ENCODE peak calls at places on chromosomes 7 and 10, in five cellular contexts. W is H1, Z is K562, B is HepG2, P is GM12878. X is an unnamed sample.

GRCh38 chr10:115417585-115418265 is 324.6 kb downstream of the ATRNL1 start:
- DNase-seq in W (peak), Z (peak), B (peak), P (peak), X (peak)

GRCh38 chr7:25537678-25538375 is 309.5 kb upstream of the NPVF start:
- DNase-seq in W (no peak), Z (no peak), B (no peak), P (no peak), X (no peak)

GRCh38 chr7:148124477-148124876 is 466.1 kb upstream of the C7orf33 start:
- DNase-seq in W (no peak), Z (no peak), B (no peak), P (no peak), X (no peak)

GRCh38 chr7:132446265-132446664 is 130.0 kb downstream of the PLXNA4 start:
- DNase-seq in W (no peak), Z (no peak), B (no peak), P (no peak), X (no peak)

GRCh38 chr7:926061-927030 is 28.1 kb downstream of the ADAP1 start:
- DNase-seq in W (no peak), Z (no peak), B (peak), P (no peak), X (peak)

GRCh38 chr7:150982348-150982747 is 4.2 kb upstream of the KCNH2 start:
- DNase-seq in W (no peak), Z (no peak), B (no peak), P (no peak), X (no peak)

GRCh38 chr10:23063387-23064287 is 31.7 kb upstream of the MSRB2 start:
- DNase-seq in W (no peak), Z (peak), B (no peak), P (no peak), X (no peak)

GRCh38 chr7:158080899-158081445 is 506.7 kb downstream of the PTPRN2 start:
- DNase-seq in W (no peak), Z (no peak), B (no peak), P (no peak), X (no peak)

GRCh38 chr7:131011437-131011752 is 277.4 kb upstream of the KLF14 start:
- DNase-seq in W (no peak), Z (no peak), B (no peak), P (no peak), X (peak)

GRCh38 chr7:25025218-25025671 is 45.3 kb upstream of the OSBPL3 start:
- DNase-seq in W (no peak), Z (no peak), B (peak), P (no peak), X (no peak)

GRCh38 chr10:86905429-86905828 is 52.0 kb downstream of the MMRN2 start:
- DNase-seq in W (no peak), Z (no peak), B (no peak), P (no peak), X (no peak)

GRCh38 chr7:107768263-107768662 is 24.3 kb downstream of the CBLL1 start:
- DNase-seq in W (no peak), Z (no peak), B (no peak), P (no peak), X (no peak)

GRCh38 chr10:46290101-46290884 is 3.5 kb downstream of the ANTXRL start:
- DNase-seq in W (no peak), Z (no peak), B (no peak), P (no peak), X (no peak)

GRCh38 chr7:139525239-139525638 is 1.8 kb downstream of the CLEC2L start:
- DNase-seq in W (no peak), Z (no peak), B (no peak), P (no peak), X (no peak)

GRCh38 chr10:970311-971149 is 17.7 kb upstream of the GTPBP4 start:
- DNase-seq in W (no peak), Z (no peak), B (peak), P (no peak), X (no peak)

GRCh38 chr10:49325131-49325915 is 26.4 kb downstream of the C10orf71 start:
- DNase-seq in W (no peak), Z (no peak), B (no peak), P (no peak), X (no peak)

GRCh38 chr7:73706122-73707044 is 13.1 kb downstream of the STX1A start:
- DNase-seq in W (no peak), Z (peak), B (no peak), P (no peak), X (no peak)

GRCh38 chr10:63133787-63134557 is 844 bp downstream of the NRBF2 start:
- DNase-seq in W (no peak), Z (no peak), B (no peak), P (no peak), X (no peak)

GRCh38 chr10:122298598-122299301 is 27.7 kb downstream of the BTBD16 start:
- DNase-seq in W (peak), Z (peak), B (peak), P (no peak), X (peak)

GRCh38 chr7:17444673-17445072 is 146.2 kb downstream of the AHR start:
- DNase-seq in W (no peak), Z (peak), B (no peak), P (no peak), X (no peak)

GRCh38 chr10:86371691-86372090 is 5.1 kb upstream of the GRID1 start:
- DNase-seq in W (no peak), Z (no peak), B (no peak), P (no peak), X (peak)

GRCh38 chr7:76352193-76352592 is 6.6 kb downstream of the YWHAG start:
- DNase-seq in W (no peak), Z (no peak), B (no peak), P (no peak), X (no peak)

GRCh38 chr7:159193543-159193942 is 48.9 kb upstream of the VIPR2 start:
- DNase-seq in W (no peak), Z (no peak), B (no peak), P (no peak), X (no peak)

GRCh38 chr7:159196584-159196983 is 51.9 kb upstream of the VIPR2 start:
- DNase-seq in W (no peak), Z (no peak), B (no peak), P (no peak), X (no peak)

GRCh38 chr7:159197066-159197975 is 52.7 kb upstream of the VIPR2 start:
- DNase-seq in W (no peak), Z (peak), B (no peak), P (peak), X (peak)

GRCh38 chr7:159198016-159198724 is 53.5 kb upstream of the VIPR2 start:
- DNase-seq in W (no peak), Z (no peak), B (no peak), P (no peak), X (no peak)

GRCh38 chr7:159195926-159196325 is 51.3 kb upstream of the VIPR2 start:
- DNase-seq in W (no peak), Z (peak), B (no peak), P (no peak), X (no peak)
- TF ChIP-seq ATF2 in W (no peak), Z (no peak), B (no peak), P (no peak), X (no peak)

GRCh38 chr7:116438274-116438673 is 61.3 kb upstream of the CAV2 start:
- DNase-seq in W (no peak), Z (peak), B (peak), P (no peak), X (no peak)
- TF ChIP-seq ATF2 in W (no peak), Z (no peak), B (no peak), P (no peak), X (no peak)

GRCh38 chr10:94133239-94133638 is 139.5 kb downstream of the PLCE1 start:
- DNase-seq in W (no peak), Z (no peak), B (no peak), P (no peak), X (no peak)

GRCh38 chr10:94137747-94138146 is 144.0 kb downstream of the PLCE1 start:
- DNase-seq in W (no peak), Z (no peak), B (no peak), P (no peak), X (no peak)

GRCh38 chr10:94138391-94138790 is 144.7 kb downstream of the PLCE1 start:
- DNase-seq in W (no peak), Z (no peak), B (no peak), P (no peak), X (no peak)
- TF ChIP-seq ATF2 in W (no peak), Z (no peak), B (no peak), P (no peak), X (no peak)

GRCh38 chr7:101728128-101728527 is 89.3 kb upstream of the CUX1 start:
- DNase-seq in W (no peak), Z (no peak), B (no peak), P (no peak), X (no peak)

GRCh38 chr7:101728888-101729883 is 88.2 kb upstream of the CUX1 start:
- DNase-seq in W (no peak), Z (peak), B (peak), P (no peak), X (no peak)

GRCh38 chr7:101731502-101732084 is 85.8 kb upstream of the CUX1 start:
- DNase-seq in W (no peak), Z (no peak), B (no peak), P (no peak), X (no peak)

GRCh38 chr7:101736077-101736476 is 81.3 kb upstream of the CUX1 start:
- DNase-seq in W (no peak), Z (peak), B (no peak), P (no peak), X (no peak)

GRCh38 chr7:101733713-101734475 is 83.5 kb upstream of the CUX1 start:
- DNase-seq in W (no peak), Z (peak), B (peak), P (no peak), X (peak)
- TF ChIP-seq ATF2 in W (no peak), Z (no peak), B (no peak), P (no peak), X (no peak)

GRCh38 chr7:43642897-43643630 is 60.2 kb downstream of the STK17A start:
- DNase-seq in W (no peak), Z (no peak), B (no peak), P (no peak), X (no peak)
- TF ChIP-seq ATF2 in W (no peak), Z (no peak), B (no peak), P (no peak), X (no peak)

GRCh38 chr10:128982179-128982915 is 484.7 kb upstream of the MGMT start:
- DNase-seq in W (no peak), Z (no peak), B (no peak), P (no peak), X (no peak)

GRCh38 chr10:128979405-128979804 is 487.6 kb upstream of the MGMT start:
- DNase-seq in W (no peak), Z (no peak), B (no peak), P (no peak), X (no peak)

GRCh38 chr10:128990986-128991385 is 476.1 kb upstream of the MGMT start:
- DNase-seq in W (no peak), Z (no peak), B (no peak), P (no peak), X (no peak)

GRCh38 chr10:128985036-128985435 is 482.0 kb upstream of the MGMT start:
- DNase-seq in W (no peak), Z (no peak), B (no peak), P (no peak), X (no peak)
- TF ChIP-seq ATF2 in W (no peak), Z (no peak), B (no peak), P (no peak), X (no peak)

GRCh38 chr10:71379118-71379781 is 17.5 kb upstream of the CDH23 start:
- DNase-seq in W (no peak), Z (no peak), B (no peak), P (no peak), X (no peak)
- TF ChIP-seq ATF2 in W (no peak), Z (no peak), B (no peak), P (no peak), X (no peak)

X was measured in WTC11.